ENCODE peak calls at places on chromosomes 1 and 21, in five cellular contexts. B is HCT116, A is suprapubic skin, G is IMR-90, L is transverse colon. K is an unnamed sample.

GRCh38 chr1:22756053-22756730 is 45.6 kb downstream of the EPHB2 start:
- DNase-seq in L (no peak), G (no peak), B (no peak), A (no peak), K (no peak)

GRCh38 chr1:45552309-45552708 is 1.7 kb downstream of the AKR1A1 start:
- DNase-seq in G (no peak), A (no peak), L (peak; percentile 58), B (no peak), K (no peak)

GRCh38 chr1:65812065-65812464 is 19.4 kb downstream of the PDE4B start:
- DNase-seq in B (peak; percentile 45), A (no peak), L (peak; percentile 39), G (peak; percentile 95), K (peak; percentile 18)

GRCh38 chr1:239250353-239251035 is 135.9 kb upstream of the CHRM3 start:
- DNase-seq in L (no peak), G (no peak), A (no peak), B (no peak), K (no peak)

GRCh38 chr1:199404976-199405375 is 622.5 kb upstream of the NR5A2 start:
- DNase-seq in L (no peak), A (no peak), G (peak; percentile 70), B (no peak), K (no peak)

GRCh38 chr1:238951809-238952208 is 434.6 kb upstream of the CHRM3 start:
- DNase-seq in B (no peak), A (no peak), L (no peak), G (peak; percentile 33), K (peak; percentile 51)

GRCh38 chr1:5889462-5889861 is 102.8 kb downstream of the NPHP4 start:
- DNase-seq in A (no peak), L (no peak), G (no peak), B (no peak), K (no peak)

GRCh38 chr1:51610637-51611036 is 6.3 kb upstream of the OSBPL9 start:
- DNase-seq in A (no peak), L (no peak), B (no peak), G (no peak), K (no peak)

GRCh38 chr21:42220138-42220701 is 1.3 kb downstream of the ABCG1 start:
- DNase-seq in L (peak; percentile 76), G (peak; percentile 82), A (peak; percentile 77), B (no peak), K (peak; percentile 72)

GRCh38 chr1:2583871-2584341 is 2.7 kb upstream of the PRXL2B start:
- DNase-seq in A (no peak), G (peak; percentile 11), L (peak; percentile 37), B (no peak), K (no peak)

GRCh38 chr21:35664683-35665082 is 395.6 kb downstream of the SETD4 start:
- DNase-seq in G (peak; percentile 77), L (no peak), B (peak; percentile 22), A (no peak), K (no peak)

GRCh38 chr21:43731891-43732711 is 13.2 kb downstream of the PDXK start:
- DNase-seq in B (no peak), G (no peak), A (peak; percentile 73), L (no peak), K (no peak)

GRCh38 chr1:51968632-51969031 is 21.9 kb downstream of the RAB3B start:
- DNase-seq in A (no peak), G (peak; percentile 52), B (no peak), L (no peak), K (no peak)

GRCh38 chr1:180953791-180954721 is 41.4 kb downstream of the KIAA1614 start:
- DNase-seq in A (peak; percentile 83), G (peak; percentile 12), B (no peak), L (peak; percentile 79), K (peak; percentile 75)

GRCh38 chr1:19623523-19623922 is 20.6 kb upstream of the NBL1 start:
- DNase-seq in A (no peak), B (no peak), L (no peak), G (peak; percentile 52), K (no peak)

GRCh38 chr1:68237040-68237439 is 4.7 kb upstream of the WLS start:
- DNase-seq in A (no peak), L (no peak), B (no peak), G (no peak), K (no peak)

GRCh38 chr1:6465461-6466005 is 440 bp downstream of the TNFRSF25 start:
- DNase-seq in B (no peak), G (no peak), L (no peak), A (no peak), K (no peak)

GRCh38 chr1:43934279-43934985 is 831 bp downstream of the ARTN start:
- DNase-seq in B (peak; percentile 68), L (peak; percentile 82), G (peak; percentile 53), A (no peak), K (peak; percentile 71)

GRCh38 chr1:6378096-6378746 is 15.3 kb downstream of the ACOT7 start:
- DNase-seq in G (no peak), B (no peak), A (no peak), L (no peak), K (no peak)

GRCh38 chr21:42460391-42461184 is 35.4 kb downstream of the RSPH1 start:
- DNase-seq in L (peak; percentile 61), A (peak; percentile 31), B (no peak), G (no peak), K (no peak)

GRCh38 chr1:31751822-31752241 is 12.3 kb downstream of the ADGRB2 start:
- DNase-seq in L (no peak), A (no peak), B (no peak), G (no peak), K (peak; percentile 76)

GRCh38 chr21:43278766-43279577 is 110.2 kb downstream of the CRYAA start:
- DNase-seq in A (no peak), B (no peak), L (no peak), G (no peak), K (no peak)

GRCh38 chr1:150365945-150366344 is 2.0 kb downstream of the RPRD2 start:
- DNase-seq in G (peak; percentile 23), B (no peak), L (no peak), A (no peak), K (peak; percentile 2)

GRCh38 chr1:47436979-47437517 is 796 bp upstream of the FOXD2 start:
- DNase-seq in L (no peak), B (no peak), G (peak; percentile 29), A (no peak), K (no peak)

GRCh38 chr1:110460253-110461220 is 9.6 kb downstream of the PROK1 start:
- DNase-seq in G (peak; percentile 77), B (peak; percentile 69), L (peak; percentile 87), A (peak; percentile 89), K (peak; percentile 93)

GRCh38 chr1:225919906-225920305 is 4.1 kb downstream of the PYCR2 start:
- DNase-seq in G (peak; percentile 77), L (peak; percentile 66), B (no peak), A (peak; percentile 85), K (peak; percentile 46)

GRCh38 chr21:45593162-45594022 is 50.1 kb upstream of the PCBP3 start:
- DNase-seq in L (no peak), G (no peak), B (no peak), A (peak; percentile 44), K (peak; percentile 31)

GRCh38 chr21:33858672-33859372 is 56.8 kb downstream of the ATP5PO start:
- DNase-seq in A (no peak), L (no peak), G (no peak), B (no peak), K (peak; percentile 40)

GRCh38 chr1:56819393-56819899 is at the start of gene FYB2:
- DNase-seq in B (no peak), G (no peak), L (peak; percentile 35), A (no peak), K (peak; percentile 42)

GRCh38 chr1:183543619-183544204 is 46.5 kb downstream of the NCF2 start:
- DNase-seq in A (no peak), G (peak; percentile 74), L (no peak), B (peak; percentile 23), K (no peak)

GRCh38 chr1:15455522-15455921 is 1.0 kb upstream of the CELA2A start:
- DNase-seq in L (no peak), B (no peak), G (peak; percentile 54), A (no peak), K (no peak)

GRCh38 chr1:26291939-26292338 is 12.1 kb downstream of the SH3BGRL3 start:
- DNase-seq in B (no peak), G (no peak), L (no peak), A (no peak), K (no peak)
- H3K4me1 ChIP-seq in B (peaks cover 2% of the 10 kb centered on the region), G (no peaks in the 10 kb centered on the region), L (peaks cover 15% of the 10 kb centered on the region), A (peaks cover 48% of the 10 kb centered on the region), K (no peaks in the 10 kb centered on the region)

DNA sequence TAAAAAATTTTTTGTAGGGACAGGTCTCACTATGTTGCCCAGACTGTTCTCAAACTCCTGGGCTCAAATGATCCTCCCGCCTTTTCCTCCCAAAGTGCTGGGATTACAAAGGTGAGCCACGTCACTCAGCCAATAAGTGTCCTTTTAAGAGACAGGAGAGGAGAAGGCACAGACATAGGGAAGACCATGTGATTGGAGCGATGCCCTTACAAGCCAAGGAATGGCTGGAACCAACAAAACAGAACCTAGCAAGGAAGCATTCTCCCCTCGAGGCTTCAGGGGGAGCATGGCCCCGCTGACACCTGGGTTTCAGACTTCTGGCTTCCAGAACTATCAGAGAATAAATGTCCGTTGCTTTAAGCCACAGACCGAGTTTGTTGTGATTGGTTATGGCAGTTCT is 37.0 kb downstream of the NDUFS5 start:
- DNase-seq in A (no peak), B (no peak), L (no peak), G (no peak), K (no peak)
- TF ChIP-seq POLR2A in A (no peak), B (no peak), L (no peak), G (no peak), K (no peak)

DNA sequence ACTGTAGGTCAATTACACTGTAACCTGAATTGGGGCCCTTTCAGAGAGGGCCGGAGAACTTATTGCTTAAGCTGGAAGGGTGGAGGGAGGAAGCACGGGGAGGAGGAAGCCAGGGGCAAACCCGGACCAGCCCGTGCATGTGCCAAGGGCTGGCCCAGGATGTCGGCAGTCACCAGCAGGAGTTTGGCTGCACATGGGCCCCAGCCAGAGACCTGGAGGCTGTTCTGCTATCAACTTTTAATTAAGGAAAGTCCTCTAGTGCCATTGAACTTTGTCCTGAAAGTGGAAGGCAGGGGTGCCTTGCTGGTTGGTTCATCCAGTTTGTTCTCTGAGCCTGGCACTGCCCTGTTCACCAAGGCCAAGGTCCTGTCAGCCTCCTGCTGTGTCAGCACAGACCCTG is 200.8 kb upstream of the VAMP3 start:
- DNase-seq in L (peak; percentile 14), G (no peak), A (no peak), B (no peak), K (no peak)
- H3K4me3 ChIP-seq in L (no peak overlapping the region), G (no peak overlapping the region), A (no peak overlapping the region), B (no peak overlapping the region), K (no peak overlapping the region)

GRCh38 chr1:40830419-40830943 is 31.7 kb downstream of the CITED4 start:
- DNase-seq in G (no peak), A (no peak), B (no peak), L (no peak), K (no peak)
- H3K4me1 ChIP-seq in G (peaks cover 2% of the 10 kb centered on the region), A (no peaks in the 10 kb centered on the region), B (no peaks in the 10 kb centered on the region), L (no peaks in the 10 kb centered on the region), K (no peaks in the 10 kb centered on the region)